ENCODE peak calls at places on chromosome 15, in eight cellular contexts. Q is Peyer's patch, B is ovary, S is stomach, P is transverse colon, G is K562, I is breast epithelium, C is heart left ventricle. H is an unnamed sample. For H3K4me1, the result is how much of the 10 kb centered on the place peaks cover.

GRCh38 chr15:20358066-20358780 is 183.4 kb downstream of the GOLGA6L6 start:
- DNase-seq in C (peak), P (no peak), Q (no peak), I (no peak), G (no peak), S (peak), B (no peak), H (no peak)

GRCh38 chr15:68430471-68431036 is 1.4 kb downstream of the ITGA11 start:
- DNase-seq in B (no peak), S (no peak), C (peak), G (no peak), I (peak), Q (no peak), P (no peak), H (no peak)

GRCh38 chr15:27418729-27419128 is 447.7 kb downstream of the GABRG3 start:
- DNase-seq in P (no peak), I (no peak), S (no peak), C (no peak), Q (no peak), G (no peak), B (no peak), H (no peak)

GRCh38 chr15:66269326-66270090 is 16.0 kb upstream of the MEGF11 start:
- DNase-seq in P (peak), I (no peak), C (no peak), Q (no peak), G (peak), S (no peak), B (no peak), H (no peak)

GRCh38 chr15:48447657-48448056 is 116.4 kb downstream of the DUT start:
- DNase-seq in I (no peak), C (no peak), B (no peak), G (no peak), Q (no peak), S (no peak), P (no peak), H (no peak)

GRCh38 chr15:28987337-28987736 is 101.6 kb downstream of the APBA2 start:
- DNase-seq in S (no peak), C (no peak), B (no peak), G (no peak), P (no peak), Q (no peak), I (no peak), H (no peak)

GRCh38 chr15:41983221-41983620 is 10.9 kb upstream of the EHD4 start:
- DNase-seq in S (no peak), C (no peak), P (no peak), G (no peak), Q (no peak), B (no peak), I (no peak), H (peak)

GRCh38 chr15:52682200-52682599 is 3.0 kb upstream of the ATOSA start:
- DNase-seq in P (no peak), S (no peak), C (no peak), B (no peak), I (no peak), Q (no peak), G (no peak), H (no peak)

GRCh38 chr15:73389971-73390544 is 21.3 kb upstream of the HCN4 start:
- DNase-seq in P (no peak), Q (no peak), S (no peak), C (no peak), G (no peak), B (no peak), I (no peak), H (no peak)

GRCh38 chr15:75179773-75180140 is 21.9 kb upstream of the C15orf39 start:
- DNase-seq in Q (no peak), I (no peak), S (no peak), C (no peak), P (no peak), G (no peak), B (no peak), H (no peak)

GRCh38 chr15:45714501-45715488 is 80.0 kb downstream of the SQOR start:
- DNase-seq in Q (peak), I (peak), G (peak), S (peak), B (peak), C (peak), P (peak), H (peak)

GRCh38 chr15:96348112-96349027 is 17.9 kb downstream of the NR2F2 start:
- DNase-seq in S (no peak), Q (no peak), B (peak), G (no peak), I (no peak), C (no peak), P (no peak), H (no peak)

GRCh38 chr15:82312611-82313349 is 36.5 kb downstream of the GOLGA6L10 start:
- DNase-seq in P (no peak), B (no peak), G (no peak), S (peak), I (no peak), C (no peak), Q (peak), H (no peak)

GRCh38 chr15:25055356-25056068 is 100.7 kb downstream of the SNRPN start:
- DNase-seq in I (no peak), Q (peak), G (no peak), P (no peak), S (peak), B (no peak), C (no peak), H (peak)

GRCh38 chr15:66109826-66110225 is 143.7 kb downstream of the MEGF11 start:
- DNase-seq in I (no peak), C (no peak), Q (no peak), G (no peak), S (no peak), P (no peak), B (no peak), H (no peak)

GRCh38 chr15:62165029-62165792 is at the start of gene C2CD4B:
- DNase-seq in Q (peak), G (peak), S (peak), I (no peak), P (peak), C (peak), B (peak), H (peak)

GRCh38 chr15:82802497-82802896 is 3.4 kb downstream of the FSD2 start:
- DNase-seq in Q (no peak), C (no peak), G (peak), S (no peak), P (no peak), B (no peak), I (no peak), H (no peak)

GRCh38 chr15:75836953-75837321 is 6.3 kb upstream of the UBE2Q2 start:
- DNase-seq in I (no peak), G (peak), S (no peak), Q (no peak), P (no peak), C (no peak), B (no peak), H (no peak)

GRCh38 chr15:57510647-57511046 is 81.1 kb upstream of the MYZAP start:
- DNase-seq in C (peak), I (peak), B (no peak), P (no peak), Q (no peak), G (no peak), S (peak), H (peak)
- TF ChIP-seq POLR2A in C (no peak), I (no peak), B (no peak), P (no peak), Q (no peak), G (no peak), S (no peak), H (no peak)

GRCh38 chr15:65067645-65068416 is at the start of gene RASL12:
- DNase-seq in P (peak), B (no peak), Q (no peak), C (no peak), I (no peak), S (no peak), G (no peak), H (no peak)
- H3K4me1 ChIP-seq in P (under half), B (under half), Q (under half), C (half or more), I (under half), S (half or more), G (under half), H (under half)

GRCh38 chr15:70197318-70197944 is 99.7 kb upstream of the TLE3 start:
- DNase-seq in S (no peak), I (no peak), G (no peak), P (no peak), B (no peak), C (no peak), Q (no peak), H (no peak)

GRCh38 chr15:70197945-70198361 is 100.2 kb upstream of the TLE3 start:
- DNase-seq in I (no peak), S (peak), Q (no peak), B (no peak), P (no peak), C (no peak), G (no peak), H (no peak)

GRCh38 chr15:70195808-70196304 is 98.1 kb upstream of the TLE3 start:
- DNase-seq in S (peak), I (peak), G (peak), P (peak), Q (no peak), C (peak), B (peak), H (peak)

GRCh38 chr15:70195171-70195807 is 97.6 kb upstream of the TLE3 start:
- DNase-seq in C (no peak), P (no peak), S (no peak), Q (no peak), B (no peak), G (no peak), I (no peak), H (no peak)

GRCh38 chr15:70196314-70197291 is 98.9 kb upstream of the TLE3 start:
- DNase-seq in I (peak), Q (no peak), B (peak), P (peak), G (no peak), C (no peak), S (peak), H (peak)
- TF ChIP-seq POLR2A in I (no peak), Q (no peak), B (no peak), P (no peak), G (no peak), C (no peak), S (no peak), H (no peak)

GRCh38 chr15:63530235-63530634 is 25.8 kb downstream of the USP3 start:
- DNase-seq in P (no peak), B (no peak), S (no peak), I (no peak), Q (no peak), C (no peak), G (no peak), H (no peak)
- H3K4me1 ChIP-seq in P (under half), B (under half), S (half or more), I (under half), Q (under half), C (under half), G (under half), H (under half)

GRCh38 chr15:101451192-101451799 is 38.2 kb downstream of the PCSK6 start:
- DNase-seq in C (peak), Q (no peak), P (no peak), I (no peak), S (no peak), G (peak), B (peak), H (peak)
- TF ChIP-seq POLR2A in C (no peak), Q (no peak), P (no peak), I (no peak), S (no peak), G (no peak), B (no peak), H (no peak)

DNA sequence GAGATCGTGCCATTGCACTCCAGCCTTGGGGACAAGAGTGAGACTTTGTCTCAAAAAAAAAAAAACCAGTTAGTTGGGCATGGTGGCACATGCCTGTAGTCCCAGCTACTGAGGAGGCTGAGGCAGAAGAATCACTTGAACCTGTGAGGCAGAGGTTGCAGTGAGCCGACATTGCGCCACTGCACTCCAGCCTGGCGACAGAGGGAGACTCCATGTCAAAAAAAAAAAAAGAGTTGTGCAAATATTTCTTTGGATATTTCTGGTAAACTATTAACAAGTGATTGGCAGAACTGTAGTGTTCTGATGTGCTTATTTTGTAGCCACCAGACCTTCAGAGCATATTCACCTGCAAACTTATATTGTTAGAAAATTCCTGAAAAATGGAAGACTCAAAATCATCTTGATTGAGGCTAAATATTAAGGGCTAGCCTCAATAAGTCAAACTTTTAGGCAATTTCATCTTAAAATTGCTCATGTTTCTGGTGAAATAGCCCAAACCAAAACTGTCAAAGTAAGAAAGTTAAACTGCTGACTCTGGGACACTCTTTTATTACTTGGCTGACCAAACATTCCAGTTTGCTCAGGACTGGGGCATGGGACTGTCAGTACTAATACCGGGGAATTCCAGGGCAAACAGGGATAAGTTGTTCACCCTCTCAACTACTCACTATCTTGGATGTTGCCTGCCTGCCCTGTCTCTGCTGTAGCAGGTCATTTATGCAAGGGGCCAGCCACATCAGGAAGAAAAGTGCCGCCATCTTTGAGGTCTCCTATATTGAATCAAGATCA is 37.0 kb downstream of the ABHD2 start:
- DNase-seq in C (no peak), G (no peak), P (no peak), I (no peak), Q (no peak), B (no peak), S (peak), H (no peak)
- H3K4me1 ChIP-seq in C (under half), G (under half), P (under half), I (under half), Q (under half), B (under half), S (half or more), H (under half)

GRCh38 chr15:32687556-32687955 is 30.2 kb upstream of the GREM1 start:
- DNase-seq in I (no peak), G (no peak), Q (no peak), B (no peak), C (no peak), P (no peak), S (no peak), H (no peak)

GRCh38 chr15:32688151-32688639 is 29.6 kb upstream of the GREM1 start:
- DNase-seq in Q (no peak), P (no peak), I (no peak), S (peak), B (no peak), C (no peak), G (no peak), H (no peak)

GRCh38 chr15:32691316-32692032 is 26.3 kb upstream of the GREM1 start:
- DNase-seq in B (no peak), C (no peak), P (no peak), S (no peak), G (no peak), I (no peak), Q (no peak), H (no peak)

GRCh38 chr15:32694222-32694983 is 23.4 kb upstream of the GREM1 start:
- DNase-seq in C (no peak), I (no peak), S (no peak), P (no peak), Q (no peak), G (no peak), B (no peak), H (no peak)

DNA sequence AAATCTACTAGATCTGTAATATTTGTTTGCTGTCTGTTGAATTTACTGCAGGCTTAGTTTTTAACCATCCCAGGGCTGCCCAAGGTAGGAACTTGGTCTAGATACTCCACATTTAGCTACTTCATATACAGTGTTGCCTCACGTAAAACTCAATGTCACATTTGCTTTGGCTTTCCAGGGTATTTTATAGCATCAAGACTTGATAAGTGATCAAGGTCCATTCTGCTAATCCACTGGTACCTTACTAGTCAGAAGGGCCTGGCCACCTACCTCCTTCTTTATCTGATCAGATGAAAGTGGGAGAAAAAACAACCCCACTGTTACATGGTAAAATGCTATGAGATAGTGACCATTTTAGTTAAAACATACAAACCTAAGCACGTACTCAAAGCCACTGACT is 25.5 kb upstream of the GREM1 start:
- DNase-seq in S (no peak), C (no peak), I (no peak), B (no peak), P (no peak), Q (no peak), G (no peak), H (no peak)
- TF ChIP-seq POLR2A in S (no peak), C (no peak), I (no peak), B (no peak), P (no peak), Q (no peak), G (no peak), H (no peak)

GRCh38 chr15:59284768-59285368 is 78.2 kb downstream of the LDHAL6B start:
- DNase-seq in C (no peak), P (no peak), S (no peak), I (no peak), B (no peak), G (no peak), Q (no peak), H (no peak)
- H3K4me1 ChIP-seq in C (under half), P (under half), S (under half), I (under half), B (under half), G (under half), Q (under half), H (under half)

DNA sequence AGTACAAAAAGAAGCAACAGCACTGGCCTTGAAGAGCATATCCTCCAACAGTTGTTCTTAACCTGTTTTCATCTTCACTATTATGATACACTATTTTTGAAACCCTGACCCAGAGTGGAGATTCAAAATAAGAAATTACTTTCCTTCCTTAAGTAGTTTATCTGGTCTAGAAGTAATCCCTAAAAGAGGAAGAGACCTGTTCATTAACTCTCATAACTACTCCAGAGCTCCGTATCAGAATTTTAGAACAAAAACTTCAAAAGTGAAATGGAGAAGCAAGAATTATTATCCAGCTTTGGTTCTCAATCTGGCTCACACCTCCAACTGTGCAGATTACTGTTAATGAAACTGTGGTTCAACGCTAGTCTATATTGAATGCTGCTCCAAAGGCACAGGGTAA is 5.3 kb downstream of the LCMT2 start:
- DNase-seq in B (no peak), S (no peak), G (no peak), Q (no peak), P (no peak), I (no peak), C (no peak), H (no peak)
- TF ChIP-seq POLR2A in B (no peak), S (no peak), G (no peak), Q (no peak), P (no peak), I (no peak), C (no peak), H (no peak)

GRCh38 chr15:85480923-85481322 is 100.5 kb downstream of the AKAP13 start:
- DNase-seq in B (no peak), G (no peak), P (no peak), I (no peak), S (no peak), C (no peak), Q (no peak), H (no peak)

GRCh38 chr15:85479071-85479647 is 98.8 kb downstream of the AKAP13 start:
- DNase-seq in B (no peak), C (no peak), G (no peak), P (no peak), S (no peak), Q (no peak), I (peak), H (no peak)

GRCh38 chr15:85477730-85478129 is 97.3 kb downstream of the AKAP13 start:
- DNase-seq in Q (no peak), I (no peak), C (no peak), P (no peak), S (no peak), B (no peak), G (no peak), H (peak)

GRCh38 chr15:85485956-85486567 is 105.7 kb downstream of the AKAP13 start:
- DNase-seq in C (peak), S (peak), P (peak), B (peak), Q (no peak), I (peak), G (peak), H (peak)

DNA sequence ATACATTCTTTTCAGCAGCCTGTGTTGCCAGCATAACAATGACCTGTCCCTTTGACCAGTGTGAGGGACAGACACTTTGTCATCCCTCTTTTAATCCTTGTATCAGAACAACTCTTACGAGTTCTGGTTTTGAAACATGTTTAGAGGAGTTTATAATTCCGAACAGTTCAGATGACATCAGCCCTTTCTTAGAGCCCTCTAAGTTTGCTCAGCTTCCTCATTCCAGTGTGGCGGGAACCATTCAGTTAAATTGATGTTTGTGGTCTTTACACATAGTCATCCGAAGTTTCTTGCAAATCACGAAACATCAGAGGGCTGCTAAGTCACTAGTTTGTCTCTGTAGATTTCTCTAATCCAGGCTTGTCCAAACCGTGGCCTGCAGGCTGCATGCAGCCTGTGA is 102.5 kb downstream of the AKAP13 start:
- DNase-seq in Q (no peak), I (no peak), S (no peak), G (no peak), C (no peak), B (no peak), P (no peak), H (no peak)
- H3K4me1 ChIP-seq in Q (under half), I (under half), S (half or more), G (under half), C (half or more), B (under half), P (under half), H (half or more)